ENCODE peak calls at places on chromosomes 11 and 22, in four cellular contexts. J, L, R and V are unnamed samples. For H3K4me1, the result is how much of the 10 kb centered on the place peaks cover.

GRCh38 chr22:36081023-36081431 is 52.4 kb upstream of the RBFOX2 start:
- DNase-seq in J (peak), L (no peak), R (no peak), V (no peak)

GRCh38 chr11:35173620-35174278 is 34.8 kb downstream of the CD44 start:
- DNase-seq in J (no peak), L (no peak), R (no peak), V (no peak)

GRCh38 chr11:108511851-108512474 is 13.8 kb upstream of the POGLUT3 start:
- DNase-seq in J (no peak), L (no peak), R (no peak), V (no peak)

GRCh38 chr11:74612877-74613276 is 20.5 kb downstream of the POLD3 start:
- DNase-seq in J (no peak), L (no peak), R (no peak), V (no peak)

GRCh38 chr22:35900483-35901168 is 128.0 kb downstream of the RBFOX2 start:
- DNase-seq in J (no peak), L (no peak), R (no peak), V (no peak)

GRCh38 chr22:21641417-21641794 is 696 bp upstream of the SDF2L1 start:
- DNase-seq in J (peak), L (no peak), R (no peak), V (peak)

GRCh38 chr11:18696638-18697225 is 1.8 kb upstream of the TMEM86A start:
- DNase-seq in J (no peak), L (no peak), R (no peak), V (no peak)

GRCh38 chr22:20843501-20843900 is 15.1 kb downstream of the PI4KA start:
- DNase-seq in J (no peak), L (no peak), R (no peak), V (no peak)

GRCh38 chr22:30383061-30383460 is 4.2 kb downstream of the RNF215 start:
- DNase-seq in J (no peak), L (no peak), R (no peak), V (no peak)

GRCh38 chr11:31689559-31689958 is 121.6 kb downstream of the PAX6 start:
- DNase-seq in J (no peak), L (no peak), R (no peak), V (no peak)

GRCh38 chr11:121539000-121539399 is 86.2 kb upstream of the SORL1-AS1 start:
- DNase-seq in J (no peak), L (no peak), R (no peak), V (no peak)

DNA sequence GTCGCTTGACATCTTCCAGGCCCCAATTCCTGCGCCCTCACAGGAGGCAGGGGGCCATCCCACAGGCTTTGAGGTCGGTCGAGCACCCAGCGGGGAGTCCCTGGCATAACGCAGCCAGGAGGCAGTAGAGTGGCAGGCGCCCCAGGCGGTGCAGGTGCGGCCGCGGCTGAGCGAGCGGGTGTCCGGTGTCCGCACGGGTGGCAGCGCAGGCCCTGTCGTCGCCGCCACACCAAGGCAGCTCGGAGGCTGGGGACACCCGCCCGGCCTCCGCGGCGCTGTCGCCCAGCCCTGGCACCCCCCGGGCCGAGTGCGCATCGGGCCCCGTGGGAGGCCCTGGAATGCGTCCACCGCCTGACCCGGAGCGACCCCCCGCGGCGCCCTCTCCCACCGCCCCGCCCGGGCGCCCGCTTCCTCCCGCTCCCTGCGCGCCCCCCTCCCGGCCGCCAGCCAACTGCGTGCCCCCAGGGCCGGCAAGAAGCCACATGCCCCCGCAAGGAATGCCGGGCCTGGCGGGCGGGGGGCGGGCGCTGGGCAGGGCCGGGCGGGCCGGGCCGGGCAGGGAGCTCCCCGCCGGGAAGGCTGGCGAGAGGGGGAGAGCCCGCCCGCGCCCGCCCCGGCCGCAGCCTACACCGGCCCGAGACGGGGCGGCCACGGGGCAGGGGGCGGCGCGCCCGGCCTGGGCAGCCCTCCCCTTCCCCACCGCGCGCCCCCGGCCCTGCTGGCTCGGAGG is 33.9 kb downstream of the PRDM11 start:
- DNase-seq in J (peak), L (peak), R (peak), V (peak)
- TF ChIP-seq POLR2A in J (no peak), L (no peak), R (no peak), V (no peak)

DNA sequence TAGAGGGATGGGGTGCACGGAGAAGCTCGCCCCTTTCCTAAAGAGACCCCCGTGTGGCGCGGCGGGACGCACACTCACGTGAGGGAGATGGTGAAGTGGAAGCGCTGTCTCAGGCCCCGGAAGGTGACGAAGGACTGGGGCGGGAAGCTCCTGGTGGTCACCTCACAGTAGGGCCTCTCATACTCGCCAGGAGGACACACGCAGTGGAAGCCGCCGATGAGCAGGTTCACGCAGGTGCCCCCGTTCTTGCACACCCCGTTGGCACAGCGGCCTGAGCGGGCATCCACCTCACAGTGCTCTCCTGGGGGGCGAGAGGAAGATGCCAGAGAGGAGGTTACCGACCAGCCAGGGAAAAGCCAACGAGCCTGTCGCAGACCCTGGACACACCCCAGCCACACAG is 98.3 kb downstream of the CELSR1 start:
- DNase-seq in J (no peak), L (no peak), R (no peak), V (peak)
- H3K4me1 ChIP-seq in J (under half), L (under half), R (under half), V (under half)

DNA sequence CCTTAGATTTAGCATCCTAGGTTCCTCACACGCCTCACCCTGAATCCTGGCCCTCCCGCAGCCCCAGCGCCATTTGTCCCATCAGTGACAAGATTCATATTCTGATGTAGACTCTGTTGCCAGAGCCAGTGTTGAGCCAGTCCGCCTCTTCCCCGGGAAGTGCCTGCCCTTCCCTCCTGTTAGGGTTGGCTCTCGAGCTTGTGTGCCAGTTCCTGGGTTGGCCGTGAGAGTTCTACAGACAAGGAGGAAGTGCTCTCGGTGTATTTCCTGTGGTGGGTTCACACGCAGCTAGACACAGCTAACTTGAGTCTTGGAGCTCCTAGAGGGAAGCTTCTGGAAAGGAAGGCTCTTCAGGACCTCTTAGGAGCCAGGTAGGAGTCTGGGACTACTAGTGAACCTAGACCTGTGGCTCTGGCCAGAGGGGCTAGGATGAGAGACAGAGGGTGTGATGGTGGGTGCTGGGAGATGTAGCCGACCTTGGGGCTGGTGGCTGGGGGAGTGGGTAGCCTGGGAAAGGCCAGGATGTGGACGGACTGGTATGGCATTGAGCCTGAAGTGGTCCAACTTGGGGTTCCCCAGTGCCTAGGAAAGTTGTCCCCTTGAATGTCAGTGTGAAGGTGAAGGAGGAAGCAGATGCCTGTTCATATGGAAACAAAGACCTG is at the start of gene IL18BP:
- DNase-seq in J (peak), L (peak), R (no peak), V (no peak)
- TF ChIP-seq POLR2A in J (no peak), L (no peak), R (no peak), V (no peak)

GRCh38 chr11:122711362-122711761 is 55.8 kb downstream of the UBASH3B start:
- DNase-seq in J (no peak), L (no peak), R (no peak), V (no peak)

GRCh38 chr11:122706689-122707088 is 51.2 kb downstream of the UBASH3B start:
- DNase-seq in J (no peak), L (no peak), R (no peak), V (no peak)

GRCh38 chr11:122711831-122712378 is 56.4 kb downstream of the UBASH3B start:
- DNase-seq in J (no peak), L (no peak), R (no peak), V (no peak)

GRCh38 chr11:122707111-122707510 is 51.6 kb downstream of the UBASH3B start:
- DNase-seq in J (no peak), L (no peak), R (no peak), V (no peak)

GRCh38 chr11:122709042-122709760 is 53.7 kb downstream of the UBASH3B start:
- DNase-seq in J (no peak), L (no peak), R (no peak), V (no peak)
- H3K4me1 ChIP-seq in J (under half), L (under half), R (under half), V (under half)

DNA sequence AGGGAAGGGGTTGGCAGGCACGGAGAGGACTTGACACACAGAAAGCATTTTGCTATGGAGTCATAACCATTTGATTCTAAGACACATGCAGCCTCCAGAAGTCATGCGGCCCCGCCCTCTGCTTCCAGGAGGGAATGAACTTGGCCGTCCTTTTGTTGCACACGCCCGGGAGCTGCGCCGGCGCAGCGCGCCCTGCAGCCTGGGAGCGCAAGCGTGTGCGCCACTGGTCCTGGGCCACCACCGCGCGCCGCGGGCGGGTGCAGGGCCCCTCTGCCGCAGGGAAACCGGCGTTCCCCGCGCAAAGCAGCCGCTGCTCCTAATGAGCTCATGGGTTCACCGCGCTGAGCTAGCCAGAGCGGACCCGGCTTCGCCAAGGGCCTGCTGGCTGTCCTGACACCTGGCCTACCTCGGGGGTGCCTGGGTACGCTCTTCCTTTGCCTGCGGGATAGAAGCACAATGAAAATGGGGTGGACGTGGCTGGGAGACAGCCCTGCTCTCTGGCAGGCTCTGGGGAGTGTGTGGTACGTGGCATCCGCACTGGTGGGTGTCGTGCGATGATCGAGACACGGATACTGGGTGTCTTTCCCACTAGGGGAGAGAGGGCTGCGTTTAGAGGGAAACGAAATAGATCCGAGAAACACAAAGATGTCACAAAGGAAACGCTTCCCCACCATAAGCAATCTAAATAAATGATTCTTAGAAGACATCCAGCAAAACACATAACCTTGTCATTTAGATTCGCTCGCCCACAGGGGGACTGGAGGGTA is 669 bp downstream of the MICAL3 start:
- DNase-seq in J (peak), L (peak), R (peak), V (peak)
- TF ChIP-seq POLR2A in J (no peak), L (no peak), R (peak), V (no peak)

DNA sequence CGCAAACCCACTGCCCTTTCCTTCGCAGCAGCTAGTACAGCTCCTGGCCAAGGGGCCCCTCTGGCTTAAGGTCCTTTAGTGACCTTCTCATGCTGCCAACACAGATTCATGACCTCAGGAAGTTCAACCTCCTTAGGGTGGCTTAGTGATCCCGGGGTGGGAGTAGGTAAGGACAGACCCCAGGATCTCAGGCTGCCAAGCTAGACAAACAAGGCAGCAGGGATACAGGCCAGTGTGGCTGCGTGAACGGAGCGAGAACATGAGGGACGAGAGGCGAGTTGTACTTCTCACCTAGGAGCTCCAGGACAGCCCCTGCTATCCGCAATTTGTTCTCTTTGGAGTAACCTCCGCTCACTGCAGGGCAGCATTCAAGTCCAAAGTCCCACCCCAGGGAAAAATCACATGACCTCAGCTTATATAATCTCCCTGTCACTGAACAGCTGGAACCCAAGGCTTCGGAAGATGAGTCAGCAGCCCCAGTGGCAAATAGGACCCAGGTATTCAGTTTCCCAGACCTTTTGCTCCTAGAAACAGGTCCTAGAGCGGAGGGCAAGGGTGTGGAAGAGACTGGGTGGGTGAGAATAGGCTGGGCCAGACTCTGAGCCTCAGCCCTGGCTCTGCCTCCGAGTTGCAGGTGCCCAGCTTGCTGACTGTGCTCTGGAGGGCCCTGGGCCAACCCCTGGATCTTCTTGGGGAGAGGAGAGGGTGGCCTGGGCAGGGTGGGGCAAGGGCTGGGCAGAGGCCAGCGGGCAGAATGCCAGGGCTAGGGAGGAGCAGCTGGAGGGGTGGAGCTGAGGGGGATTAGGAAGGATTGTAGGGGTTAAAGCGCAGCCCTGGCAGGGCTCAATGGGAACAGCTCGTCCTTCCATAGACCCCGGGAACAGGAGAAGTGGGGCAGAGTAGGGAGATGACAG is 13.1 kb downstream of the USP2 start:
- DNase-seq in J (peak), L (peak), R (peak), V (peak)
- H3K4me1 ChIP-seq in J (half or more), L (under half), R (under half), V (half or more)

DNA sequence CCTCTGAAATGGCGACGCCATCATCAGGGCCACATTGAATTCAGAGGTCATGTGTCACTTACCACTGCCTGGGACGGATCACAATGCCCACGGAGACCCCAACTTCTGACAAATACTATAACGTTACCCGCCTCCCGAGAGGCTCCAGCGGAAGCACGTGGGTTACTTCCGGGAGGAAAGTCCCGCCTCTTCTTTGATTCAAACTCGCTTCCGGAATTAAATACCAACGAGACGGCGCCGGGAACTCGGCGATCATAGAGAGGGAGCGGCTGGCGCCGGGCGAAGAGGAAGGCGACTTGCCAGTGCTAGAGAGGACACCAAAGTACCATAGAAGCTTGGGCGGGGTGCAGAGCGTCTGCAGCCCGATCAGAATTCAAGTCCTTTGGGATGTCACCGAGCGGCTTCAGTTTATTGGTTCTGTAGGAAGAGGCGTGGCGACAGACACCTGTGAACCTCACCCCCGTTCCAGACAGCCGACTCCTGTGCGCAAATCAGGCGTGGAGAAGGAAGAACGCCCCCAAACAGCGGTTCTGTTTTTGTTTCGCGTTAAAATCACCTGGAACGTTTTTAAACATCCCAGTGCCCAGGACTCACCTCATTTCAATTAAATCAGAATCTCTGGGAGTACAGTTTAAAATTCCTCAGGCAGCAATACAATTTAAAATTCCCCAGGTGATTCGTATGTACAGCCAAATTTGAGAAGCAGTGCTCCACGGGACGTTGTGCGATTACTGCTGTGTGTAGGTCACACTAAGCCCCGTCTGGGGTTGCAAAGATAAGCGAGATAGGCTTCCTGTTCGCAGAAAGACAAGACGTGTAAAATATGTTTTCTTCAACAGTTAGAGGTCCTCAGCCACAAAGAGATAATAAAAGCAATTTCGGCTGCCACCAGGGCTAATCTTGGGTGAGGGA is at the start of gene TIMM10:
- DNase-seq in J (peak), L (peak), R (peak), V (peak)
- TF ChIP-seq POLR2A in J (peak), L (no peak), R (peak), V (peak)

GRCh38 chr11:12284321-12285050 is 92.9 kb upstream of the PARVA start:
- DNase-seq in J (no peak), L (no peak), R (no peak), V (no peak)
- H3K4me1 ChIP-seq in J (under half), L (under half), R (under half), V (under half)

DNA sequence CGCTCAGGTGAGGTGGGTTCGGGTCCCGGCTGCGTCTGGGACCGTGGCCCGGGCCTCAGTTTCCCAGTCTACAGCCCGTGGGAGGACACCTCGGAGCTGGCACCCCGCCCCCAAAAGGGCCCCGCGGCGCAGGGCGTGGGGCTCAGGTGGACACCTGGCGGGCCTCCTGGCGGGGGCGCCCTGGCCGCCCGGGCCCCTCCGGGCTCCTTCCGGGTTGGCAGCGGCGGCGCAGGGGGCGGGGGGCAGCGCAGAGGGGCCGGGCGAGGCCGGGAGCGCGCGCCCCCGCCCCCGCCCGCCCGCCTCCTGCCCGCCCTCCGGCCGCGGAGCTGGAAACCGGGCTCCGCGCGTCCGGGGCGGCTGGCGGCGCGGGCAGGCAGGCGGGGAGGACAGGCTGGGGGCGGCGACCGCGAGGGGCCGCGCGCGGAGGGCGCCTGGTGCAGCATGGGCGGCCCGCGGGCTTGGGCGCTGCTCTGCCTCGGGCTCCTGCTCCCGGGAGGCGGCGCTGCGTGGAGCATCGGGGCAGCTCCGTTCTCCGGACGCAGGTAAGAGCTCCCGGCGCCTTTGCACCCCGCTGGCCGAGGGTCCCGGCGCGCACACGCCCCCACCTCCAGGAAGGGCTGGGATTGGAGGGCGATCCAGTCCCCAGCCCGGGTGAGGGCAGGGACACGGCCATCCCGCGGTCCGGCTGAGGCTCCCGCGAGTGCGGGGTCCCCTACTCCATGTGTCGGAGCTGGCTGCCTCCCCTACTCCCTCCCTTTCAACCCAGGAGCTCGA is at the start of gene EMID1:
- DNase-seq in J (no peak), L (peak), R (peak), V (no peak)
- TF ChIP-seq POLR2A in J (no peak), L (no peak), R (no peak), V (no peak)